ENCODE peak calls at places on chromosomes 11 and 22, in nine cellular contexts. V is epithelial cell of esophagus, H is fibroblast of lung, A is AG10803, Q is OCI-LY7, U is MM.1S, J is suprapubic skin, P is breast epithelium, T is transverse colon. B is an unnamed sample.

GRCh38 chr11:60631939-60632338 is 67.5 kb upstream of the MS4A8 start:
- DNase-seq in V (no peak), H (no peak), A (no peak), Q (no peak), U (no peak), J (no peak), P (no peak), T (no peak), B (no peak)

GRCh38 chr11:116510166-116510565 is 262.6 kb downstream of the BUD13 start:
- DNase-seq in V (no peak), H (no peak), A (no peak), Q (no peak), U (no peak), J (peak), P (no peak), T (no peak), B (no peak)

GRCh38 chr22:25130462-25130861 is 69.2 kb upstream of the CRYBB3 start:
- DNase-seq in V (no peak), H (no peak), A (no peak), Q (no peak), U (no peak), J (no peak), P (no peak), T (peak), B (no peak)

GRCh38 chr11:78210000-78210608 is 21.4 kb downstream of the USP35 start:
- DNase-seq in V (no peak), H (no peak), A (no peak), Q (no peak), U (no peak), J (no peak), P (peak), T (no peak), B (no peak)

GRCh38 chr11:72617080-72617744 is 57.0 kb downstream of the PDE2A start:
- DNase-seq in V (no peak), H (peak), A (peak), Q (no peak), U (no peak), J (no peak), P (no peak), T (peak), B (no peak)

GRCh38 chr22:43081968-43082367 is 7.2 kb downstream of the TTLL1 start:
- DNase-seq in V (no peak), H (peak), A (no peak), Q (no peak), U (no peak), J (no peak), P (no peak), T (no peak), B (no peak)

GRCh38 chr11:12185914-12186313 is 75.5 kb downstream of the MICAL2 start:
- DNase-seq in V (no peak), H (peak), A (no peak), Q (no peak), U (no peak), J (no peak), P (no peak), T (no peak), B (no peak)

GRCh38 chr11:78063440-78064181 is at the start of gene THRSP:
- DNase-seq in V (no peak), H (no peak), A (no peak), Q (no peak), U (no peak), J (no peak), P (no peak), T (no peak), B (no peak)

GRCh38 chr11:88284306-88285057 is 53.1 kb downstream of the CTSC start:
- DNase-seq in V (no peak), H (no peak), A (no peak), Q (no peak), U (no peak), J (no peak), P (no peak), T (no peak), B (no peak)

GRCh38 chr11:112756166-112756565 is 205.1 kb upstream of the NCAM1 start:
- DNase-seq in V (no peak), H (no peak), A (no peak), Q (no peak), U (no peak), J (no peak), P (no peak), T (no peak), B (no peak)

GRCh38 chr11:47527186-47527585 is 25.7 kb downstream of the CELF1 start:
- DNase-seq in V (no peak), H (no peak), A (no peak), Q (no peak), U (no peak), J (no peak), P (no peak), T (no peak), B (no peak)

GRCh38 chr11:2268911-2269600 is 1.3 kb downstream of the ASCL2 start:
- DNase-seq in V (peak), H (peak), A (no peak), Q (no peak), U (no peak), J (peak), P (peak), T (peak), B (no peak)

GRCh38 chr11:66467034-66467659 is 442 bp downstream of the PELI3 start:
- DNase-seq in V (peak), H (peak), A (peak), Q (no peak), U (peak), J (no peak), P (no peak), T (peak), B (no peak)

GRCh38 chr11:64814712-64815187 is 4.4 kb upstream of the MEN1 start:
- DNase-seq in V (no peak), H (no peak), A (no peak), Q (peak), U (no peak), J (no peak), P (no peak), T (no peak), B (no peak)

GRCh38 chr11:63889344-63889743 is 27.6 kb downstream of the RCOR2 start:
- DNase-seq in V (peak), H (no peak), A (no peak), Q (no peak), U (no peak), J (no peak), P (no peak), T (peak), B (no peak)

GRCh38 chr11:125123947-125124633 is 12.7 kb upstream of the TMEM218 start:
- DNase-seq in V (peak), H (peak), A (peak), Q (peak), U (peak), J (no peak), P (no peak), T (peak), B (peak)
- TF ChIP-seq CTCF in V (peak), H (peak), A (peak), Q (peak), U (peak), J (no peak), P (peak), T (no peak), B (peak)

GRCh38 chr11:461626-462025 is 11.5 kb downstream of the PTDSS2 start:
- DNase-seq in V (no peak), H (no peak), A (no peak), Q (no peak), U (no peak), J (no peak), P (no peak), T (no peak), B (no peak)

GRCh38 chr11:462107-462890 is 12.2 kb downstream of the PTDSS2 start:
- DNase-seq in V (no peak), H (no peak), A (no peak), Q (no peak), U (no peak), J (no peak), P (no peak), T (no peak), B (no peak)

GRCh38 chr11:460331-461199 is 10.5 kb downstream of the PTDSS2 start:
- DNase-seq in V (peak), H (peak), A (no peak), Q (no peak), U (no peak), J (no peak), P (no peak), T (no peak), B (no peak)

GRCh38 chr11:457071-457760 is 7.1 kb downstream of the PTDSS2 start:
- DNase-seq in V (no peak), H (no peak), A (no peak), Q (no peak), U (no peak), J (no peak), P (no peak), T (no peak), B (no peak)

DNA sequence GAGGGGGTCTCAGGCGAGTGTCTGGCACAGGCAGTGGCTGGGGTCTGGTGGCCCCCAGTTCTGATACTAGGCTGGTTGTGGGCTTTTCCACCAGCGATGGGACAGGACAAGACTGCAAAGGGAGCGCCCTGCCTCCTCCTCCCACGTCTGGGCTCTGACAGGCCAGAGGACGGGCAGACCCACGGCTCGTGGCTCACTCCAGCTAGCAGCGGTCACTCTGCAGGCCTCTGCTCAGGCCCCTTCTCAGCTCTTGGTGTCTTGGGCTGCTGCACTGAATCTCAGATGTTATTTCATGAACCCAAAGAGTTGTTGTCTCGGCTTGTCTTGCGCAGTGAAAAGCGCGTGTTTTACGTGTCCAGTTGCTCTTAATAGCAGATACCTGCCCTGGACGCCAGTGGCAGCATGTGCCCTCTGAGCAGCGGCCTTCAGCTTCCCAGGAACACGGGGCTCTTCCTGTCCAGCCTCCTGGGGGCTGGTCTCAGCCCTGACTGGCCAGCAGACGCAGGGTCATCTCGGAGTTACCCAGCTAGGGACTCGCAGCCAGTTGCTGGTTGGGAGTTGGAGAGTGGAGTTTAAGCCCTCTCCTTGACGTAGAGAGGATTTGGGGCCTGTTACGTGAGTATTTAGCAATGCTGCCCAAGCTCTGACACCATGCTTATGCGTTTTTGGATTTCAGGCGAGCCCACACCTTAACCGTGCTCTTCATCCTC is 9.6 kb downstream of the PTDSS2 start:
- DNase-seq in V (no peak), H (no peak), A (no peak), Q (no peak), U (no peak), J (no peak), P (no peak), T (no peak), B (no peak)
- H3K4me3 ChIP-seq in V (no peak), H (no peak), A (no peak), Q (no peak), U (no peak), J (no peak), P (no peak), T (no peak), B (no peak)

GRCh38 chr11:94452988-94453387 is 40.7 kb downstream of the MRE11 start:
- DNase-seq in V (no peak), H (no peak), A (no peak), Q (no peak), U (no peak), J (no peak), P (no peak), T (no peak), B (no peak)

GRCh38 chr11:94459576-94459975 is 34.1 kb downstream of the MRE11 start:
- DNase-seq in V (no peak), H (no peak), A (no peak), Q (no peak), U (no peak), J (no peak), P (no peak), T (no peak), B (no peak)

GRCh38 chr11:94450061-94450460 is 43.6 kb downstream of the MRE11 start:
- DNase-seq in V (peak), H (peak), A (peak), Q (no peak), U (no peak), J (no peak), P (no peak), T (no peak), B (no peak)

GRCh38 chr11:94457118-94458029 is 36.3 kb downstream of the MRE11 start:
- DNase-seq in V (peak), H (peak), A (no peak), Q (no peak), U (no peak), J (no peak), P (no peak), T (no peak), B (no peak)

GRCh38 chr11:94455861-94456260 is 37.8 kb downstream of the MRE11 start:
- DNase-seq in V (peak), H (no peak), A (no peak), Q (no peak), U (no peak), J (no peak), P (no peak), T (no peak), B (no peak)
- TF ChIP-seq CTCF in V (no peak), H (no peak), A (no peak), Q (no peak), U (no peak), J (no peak), P (no peak), T (no peak), B (no peak)

DNA sequence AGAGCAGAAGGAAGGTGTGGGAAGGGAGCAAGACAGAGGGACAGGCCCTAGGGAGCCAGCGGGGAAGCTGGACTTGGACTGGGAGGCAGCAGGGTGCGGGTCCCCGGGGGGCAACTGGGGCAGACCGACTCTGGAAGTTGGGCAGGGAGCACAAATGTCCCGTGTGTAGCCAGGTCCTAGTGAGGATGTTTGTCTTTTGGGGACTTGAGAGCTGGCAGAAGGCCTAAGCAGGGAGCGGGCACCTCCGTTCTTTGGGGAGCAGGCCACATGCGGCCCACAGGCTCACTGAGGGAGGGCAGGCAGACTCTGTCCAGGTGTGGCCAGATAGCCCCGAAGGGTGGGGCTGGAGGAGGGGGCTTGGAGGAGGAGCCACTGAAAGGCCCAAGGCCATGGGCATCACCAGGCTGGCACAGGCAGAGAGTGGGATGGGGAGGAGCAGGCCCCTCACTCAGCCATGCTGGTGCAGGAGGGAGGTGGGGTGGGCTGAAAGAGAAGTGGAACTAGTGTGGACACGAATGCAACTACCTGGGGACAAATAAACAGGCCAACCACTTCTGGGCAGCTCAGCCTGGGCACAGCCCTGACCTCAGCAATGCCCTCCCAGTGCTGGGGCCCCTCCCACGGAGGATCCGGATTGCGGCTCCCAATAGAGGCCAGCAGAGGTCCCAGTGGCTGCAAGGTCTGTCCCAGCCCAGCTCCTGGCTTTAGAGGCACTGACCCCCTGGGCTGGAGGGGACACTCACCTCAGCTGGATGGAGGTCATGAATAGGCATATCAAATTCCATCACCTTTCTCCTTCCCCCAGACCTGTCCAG is 1.3 kb upstream of the SCARF2 start:
- DNase-seq in V (no peak), H (no peak), A (no peak), Q (no peak), U (no peak), J (peak), P (no peak), T (no peak), B (no peak)
- H3K4me3 ChIP-seq in V (no peak), H (no peak), A (peak), Q (no peak), U (no peak), J (peak), P (peak), T (no peak), B (peak)

GRCh38 chr22:39938509-39938908 is 21.7 kb upstream of the TMA7B start:
- DNase-seq in V (no peak), H (no peak), A (no peak), Q (no peak), U (no peak), J (no peak), P (no peak), T (no peak), B (no peak)

GRCh38 chr22:39942433-39943213 is 17.6 kb upstream of the TMA7B start:
- DNase-seq in V (no peak), H (no peak), A (no peak), Q (no peak), U (no peak), J (no peak), P (no peak), T (no peak), B (no peak)

GRCh38 chr22:39939830-39940229 is 20.4 kb upstream of the TMA7B start:
- DNase-seq in V (no peak), H (no peak), A (no peak), Q (no peak), U (no peak), J (no peak), P (no peak), T (no peak), B (no peak)

GRCh38 chr22:39941661-39942060 is 18.5 kb upstream of the TMA7B start:
- DNase-seq in V (no peak), H (no peak), A (no peak), Q (no peak), U (no peak), J (no peak), P (no peak), T (no peak), B (no peak)

GRCh38 chr22:39940757-39941305 is 19.4 kb upstream of the TMA7B start:
- DNase-seq in V (peak), H (no peak), A (no peak), Q (peak), U (no peak), J (no peak), P (no peak), T (no peak), B (no peak)
- TF ChIP-seq CTCF in V (no peak), H (no peak), A (no peak), Q (peak), U (no peak), J (no peak), P (no peak), T (no peak), B (no peak)